ENCODE peak calls at places on chromosomes 4 and X, in seven cellular contexts. O is GM06990, S is uterus, A is left lung, Z is H9, L is cardiac muscle cell, P is astrocyte of the spinal cord. D is an unnamed sample.
A peak's percentile ranks its signal among the peaks of the same experiment; 100 is the strongest.

GRCh38 chr4:57098945-57099344 is 11.2 kb downstream of the IGFBP7 start:
- DNase-seq in A (no peak), P (peak; percentile 80), Z (no peak), O (no peak), S (no peak), L (peak; percentile 91), D (no peak)

GRCh38 chr4:37763831-37764230 is 62.7 kb upstream of the PGM2 start:
- DNase-seq in O (no peak), A (no peak), S (no peak), L (no peak), Z (no peak), P (no peak), D (no peak)

GRCh38 chr4:120524237-120524636 is 398.3 kb downstream of the PRDM5 start:
- DNase-seq in S (no peak), L (no peak), Z (no peak), A (no peak), P (no peak), O (no peak), D (no peak)

GRCh38 chrX:46447384-46447783 is 97.8 kb downstream of the ZNF674 start:
- DNase-seq in A (no peak), P (peak; percentile 5), O (no peak), S (no peak), L (peak; percentile 29), Z (no peak), D (no peak)

GRCh38 chr4:58983887-58984286 is 1873.7 kb upstream of the IGFBP7 start:
- DNase-seq in A (no peak), O (no peak), S (no peak), L (no peak), P (no peak), Z (no peak), D (no peak)

GRCh38 chr4:86472377-86473019 is 112.6 kb upstream of the MAPK10 start:
- DNase-seq in Z (no peak), A (no peak), P (no peak), L (no peak), O (no peak), S (no peak), D (no peak)

GRCh38 chr4:154119317-154119716 is 330.4 kb upstream of the SFRP2 start:
- DNase-seq in S (no peak), P (no peak), Z (peak; percentile 43), A (no peak), L (no peak), O (no peak), D (no peak)

GRCh38 chrX:153414838-153415552 is 3.7 kb downstream of the ZFP92 start:
- DNase-seq in L (peak; percentile 55), P (no peak), Z (no peak), S (no peak), A (no peak), O (no peak), D (no peak)

GRCh38 chr4:183571350-183572076 is 66.7 kb downstream of the ING2 start:
- DNase-seq in P (peak; percentile 25), L (peak; percentile 25), A (peak; percentile 74), S (no peak), Z (no peak), O (no peak), D (no peak)

GRCh38 chr4:75340561-75340960 is 173.6 kb downstream of the RCHY1 start:
- DNase-seq in L (no peak), O (no peak), A (no peak), Z (no peak), P (no peak), S (no peak), D (no peak)

GRCh38 chrX:47637546-47638195 is 7.9 kb upstream of the CFP start:
- DNase-seq in P (peak; percentile 54), L (peak; percentile 20), S (no peak), A (peak; percentile 78), Z (peak; percentile 91), O (peak; percentile 65), D (peak; percentile 66)

GRCh38 chrX:108437789-108438623 is at the start of gene COL4A6:
- DNase-seq in P (no peak), Z (peak; percentile 85), O (peak; percentile 2), S (peak; percentile 41), L (peak; percentile 20), A (no peak), D (no peak)

GRCh38 chr4:40984051-40984450 is 230.3 kb downstream of the APBB2 start:
- DNase-seq in S (no peak), Z (no peak), A (no peak), L (no peak), O (no peak), P (no peak), D (no peak)

GRCh38 chrX:125678258-125678657 is 358.6 kb downstream of the TEX13C start:
- DNase-seq in Z (no peak), O (no peak), S (no peak), L (no peak), A (no peak), P (no peak), D (no peak)

GRCh38 chr4:38382492-38382891 is 281.5 kb upstream of the KLF3 start:
- DNase-seq in Z (no peak), A (no peak), L (no peak), P (no peak), O (no peak), S (no peak), D (no peak)

GRCh38 chrX:123920065-123920785 is 41.3 kb upstream of the STAG2 start:
- DNase-seq in L (peak; percentile 69), P (peak; percentile 71), Z (no peak), S (no peak), A (no peak), O (no peak), D (no peak)

GRCh38 chr4:26034849-26035248 is 120.8 kb downstream of the SMIM20 start:
- DNase-seq in O (no peak), S (no peak), Z (no peak), L (no peak), P (no peak), A (no peak), D (no peak)

GRCh38 chrX:148885203-148885602 is 384.8 kb downstream of the AFF2 start:
- DNase-seq in O (no peak), Z (no peak), L (no peak), P (no peak), A (no peak), S (no peak), D (no peak)

GRCh38 chr4:53587123-53587522 is 4.2 kb downstream of the LNX1 start:
- DNase-seq in A (no peak), Z (no peak), L (no peak), O (no peak), S (no peak), P (no peak), D (no peak)

GRCh38 chr4:179941911-179942310 is 2301.3 kb upstream of the TENM3 start:
- DNase-seq in Z (no peak), O (no peak), L (no peak), A (no peak), P (no peak), S (no peak), D (no peak)

GRCh38 chr4:37767546-37767945 is 58.9 kb upstream of the PGM2 start:
- DNase-seq in O (no peak), S (peak; percentile 37), A (peak; percentile 77), P (peak; percentile 40), Z (no peak), L (peak; percentile 79), D (no peak)

GRCh38 chrX:132165005-132165404 is 37.2 kb upstream of the FRMD7 start:
- DNase-seq in Z (no peak), P (no peak), O (no peak), S (no peak), L (no peak), A (no peak), D (no peak)

GRCh38 chr4:5924466-5925125 is 31.7 kb upstream of the CRMP1 start:
- DNase-seq in Z (peak; percentile 14), L (no peak), P (no peak), O (no peak), A (no peak), S (no peak), D (no peak)

GRCh38 chr4:1730532-1731135 is 9.3 kb downstream of the TACC3 start:
- DNase-seq in P (no peak), A (no peak), O (no peak), S (no peak), Z (no peak), L (no peak), D (no peak)

GRCh38 chrX:37896491-37896890 is 49.1 kb upstream of the DYNLT3 start:
- DNase-seq in O (no peak), Z (no peak), P (no peak), A (no peak), S (no peak), L (no peak), D (no peak)

GRCh38 chr4:4549534-4549933 is 7.7 kb upstream of the STX18 start:
- DNase-seq in Z (no peak), A (no peak), L (no peak), O (no peak), S (no peak), P (no peak), D (no peak)

GRCh38 chr4:150136481-150136880 is 58.2 kb downstream of the DCLK2 start:
- DNase-seq in O (no peak), L (peak; percentile 44), Z (no peak), A (no peak), P (peak; percentile 73), S (no peak), D (no peak)

GRCh38 chrX:44344194-44344593 is 722 bp upstream of the EFHC2 start:
- DNase-seq in Z (peak; percentile 29), A (peak; percentile 41), P (no peak), O (peak; percentile 1), L (no peak), S (no peak), D (no peak)

GRCh38 chr4:1337376-1337831 is 9.6 kb upstream of the UVSSA start:
- DNase-seq in O (no peak), S (no peak), L (no peak), P (no peak), A (no peak), Z (no peak), D (no peak)

DNA sequence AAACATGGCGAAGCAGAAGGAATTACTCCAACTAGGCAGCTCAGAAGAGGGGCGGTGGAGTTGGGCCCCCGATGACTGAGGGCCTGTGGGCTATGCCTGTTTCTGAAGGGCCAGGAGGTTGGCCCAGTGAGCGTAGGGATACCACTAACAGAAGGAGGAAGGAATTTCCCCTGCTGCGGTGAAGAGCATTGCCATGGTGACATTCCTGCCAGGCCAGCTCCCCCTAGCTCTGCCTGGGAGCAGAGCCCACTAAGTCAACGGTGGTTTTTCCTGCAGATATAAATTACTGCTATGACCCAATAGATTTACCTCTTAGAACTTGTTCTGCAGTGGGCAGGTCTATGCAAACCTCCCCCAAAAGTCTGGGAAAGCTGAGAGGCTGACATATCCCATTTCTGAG is 28.9 kb upstream of the HMX1 start:
- DNase-seq in O (no peak), Z (no peak), A (no peak), P (no peak), S (no peak), L (no peak), D (no peak)
- TF ChIP-seq CTCF in O (no peak), Z (no peak), A (no peak), P (no peak), S (no peak), L (no peak), D (no peak)

GRCh38 chrX:119062750-119063374 is 9.9 kb upstream of the CT47C1 start:
- DNase-seq in Z (no peak), L (peak; percentile 56), S (no peak), O (no peak), P (peak; percentile 36), A (no peak), D (no peak)
- TF ChIP-seq CTCF in Z (no peak), L (no peak), S (no peak), O (no peak), P (no peak), A (no peak), D (no peak)

GRCh38 chrX:79080131-79080530 is 64.4 kb upstream of the GPR174 start:
- DNase-seq in A (no peak), P (peak; percentile 4), L (peak; percentile 35), O (no peak), S (no peak), Z (no peak), D (no peak)
- TF ChIP-seq CTCF in A (no peak), P (no peak), L (no peak), O (no peak), S (no peak), Z (no peak), D (no peak)

GRCh38 chrX:54397113-54397512 is 39.3 kb upstream of the WNK3 start:
- DNase-seq in A (no peak), L (peak; percentile 13), S (no peak), Z (no peak), O (no peak), P (no peak), D (no peak)
- TF ChIP-seq CTCF in A (no peak), L (no peak), S (no peak), Z (no peak), O (no peak), P (no peak), D (no peak)

D was measured in GM10248.